ENCODE peak calls at places on chromosomes 1 and 21, in ten cellular contexts. One of them, this sample, is unnamed.

GRCh38 chr1:12173631-12174121 is 6.9 kb downstream of the TNFRSF1B start:
- DNase-seq in kidney tubule cell: no peak
- DNase-seq in AG09309: no peak
- DNase-seq in NCI-H2081: no peak
- DNase-seq in activated CD8-positive, alpha-beta T cell treated with anti-CD3 and anti-CD28 coated beads, Interleukin-2, amount 10 ng/mL, durations not matched to agents 7 days and 5 days: peak; percentile 97
- DNase-seq in GM12892: no peak
- DNase-seq in PC-9: no peak
- DNase-seq in RCC 7860: no peak
- DNase-seq in NCI-H2029 treated with DMSO at 0.1 percent for 48 hours: no peak
- DNase-seq in nephron progenitor cell: no peak
- DNase-seq in this sample: no peak

GRCh38 chr1:10973552-10973951 is 38.9 kb upstream of the TARDBP start:
- DNase-seq in AG09309: peak; percentile 32
- DNase-seq in activated CD8-positive, alpha-beta T cell treated with anti-CD3 and anti-CD28 coated beads, Interleukin-2, amount 10 ng/mL, durations not matched to agents 7 days and 5 days: no peak
- DNase-seq in NCI-H2029 treated with DMSO at 0.1 percent for 48 hours: no peak
- DNase-seq in PC-9: no peak
- DNase-seq in nephron progenitor cell: no peak
- DNase-seq in kidney tubule cell: no peak
- DNase-seq in GM12892: no peak
- DNase-seq in NCI-H2081: no peak
- DNase-seq in RCC 7860: no peak
- DNase-seq in this sample: no peak

GRCh38 chr21:42652527-42653491 is 612 bp upstream of the PDE9A start:
- DNase-seq in GM12892: no peak
- DNase-seq in RCC 7860: no peak
- DNase-seq in nephron progenitor cell: peak; percentile 79
- DNase-seq in NCI-H2081: no peak
- DNase-seq in PC-9: peak; percentile 50
- DNase-seq in activated CD8-positive, alpha-beta T cell treated with anti-CD3 and anti-CD28 coated beads, Interleukin-2, amount 10 ng/mL, durations not matched to agents 7 days and 5 days: no peak
- DNase-seq in NCI-H2029 treated with DMSO at 0.1 percent for 48 hours: no peak
- DNase-seq in kidney tubule cell: peak; percentile 81
- DNase-seq in AG09309: no peak
- DNase-seq in this sample: no peak

GRCh38 chr1:209675567-209676154 is 449 bp downstream of the G0S2 start:
- DNase-seq in nephron progenitor cell: peak; percentile 52
- DNase-seq in GM12892: no peak
- DNase-seq in AG09309: no peak
- DNase-seq in NCI-H2029 treated with DMSO at 0.1 percent for 48 hours: no peak
- DNase-seq in kidney tubule cell: peak; percentile 40
- DNase-seq in NCI-H2081: no peak
- DNase-seq in activated CD8-positive, alpha-beta T cell treated with anti-CD3 and anti-CD28 coated beads, Interleukin-2, amount 10 ng/mL, durations not matched to agents 7 days and 5 days: no peak
- DNase-seq in RCC 7860: no peak
- DNase-seq in PC-9: no peak
- DNase-seq in this sample: no peak

GRCh38 chr1:71861022-71861421 is 421.3 kb downstream of the NEGR1 start:
- DNase-seq in RCC 7860: peak; percentile 55
- DNase-seq in NCI-H2029 treated with DMSO at 0.1 percent for 48 hours: no peak
- DNase-seq in AG09309: peak; percentile 50
- DNase-seq in NCI-H2081: no peak
- DNase-seq in activated CD8-positive, alpha-beta T cell treated with anti-CD3 and anti-CD28 coated beads, Interleukin-2, amount 10 ng/mL, durations not matched to agents 7 days and 5 days: no peak
- DNase-seq in PC-9: peak; percentile 35
- DNase-seq in GM12892: no peak
- DNase-seq in nephron progenitor cell: no peak
- DNase-seq in kidney tubule cell: peak; percentile 81
- DNase-seq in this sample: no peak

GRCh38 chr1:184022651-184023050 is 14.9 kb downstream of the COLGALT2 start:
- DNase-seq in NCI-H2029 treated with DMSO at 0.1 percent for 48 hours: no peak
- DNase-seq in kidney tubule cell: no peak
- DNase-seq in nephron progenitor cell: no peak
- DNase-seq in NCI-H2081: no peak
- DNase-seq in PC-9: no peak
- DNase-seq in activated CD8-positive, alpha-beta T cell treated with anti-CD3 and anti-CD28 coated beads, Interleukin-2, amount 10 ng/mL, durations not matched to agents 7 days and 5 days: no peak
- DNase-seq in RCC 7860: no peak
- DNase-seq in AG09309: no peak
- DNase-seq in GM12892: no peak
- DNase-seq in this sample: no peak

GRCh38 chr1:9282436-9282955 is 10.2 kb upstream of the SPSB1 start:
- DNase-seq in RCC 7860: no peak
- DNase-seq in GM12892: no peak
- DNase-seq in NCI-H2029 treated with DMSO at 0.1 percent for 48 hours: no peak
- DNase-seq in kidney tubule cell: no peak
- DNase-seq in activated CD8-positive, alpha-beta T cell treated with anti-CD3 and anti-CD28 coated beads, Interleukin-2, amount 10 ng/mL, durations not matched to agents 7 days and 5 days: no peak
- DNase-seq in NCI-H2081: no peak
- DNase-seq in PC-9: no peak
- DNase-seq in AG09309: no peak
- DNase-seq in nephron progenitor cell: no peak
- DNase-seq in this sample: no peak

GRCh38 chr1:215290018-215290417 is 207.5 kb downstream of the KCNK2 start:
- DNase-seq in kidney tubule cell: no peak
- DNase-seq in AG09309: peak; percentile 28
- DNase-seq in RCC 7860: no peak
- DNase-seq in GM12892: no peak
- DNase-seq in NCI-H2029 treated with DMSO at 0.1 percent for 48 hours: no peak
- DNase-seq in nephron progenitor cell: no peak
- DNase-seq in activated CD8-positive, alpha-beta T cell treated with anti-CD3 and anti-CD28 coated beads, Interleukin-2, amount 10 ng/mL, durations not matched to agents 7 days and 5 days: no peak
- DNase-seq in PC-9: no peak
- DNase-seq in NCI-H2081: no peak
- DNase-seq in this sample: no peak

GRCh38 chr1:76942549-76942948 is 75.3 kb downstream of the ST6GALNAC5 start:
- DNase-seq in NCI-H2029 treated with DMSO at 0.1 percent for 48 hours: no peak
- DNase-seq in NCI-H2081: no peak
- DNase-seq in kidney tubule cell: no peak
- DNase-seq in activated CD8-positive, alpha-beta T cell treated with anti-CD3 and anti-CD28 coated beads, Interleukin-2, amount 10 ng/mL, durations not matched to agents 7 days and 5 days: no peak
- DNase-seq in RCC 7860: peak; percentile 41
- DNase-seq in AG09309: no peak
- DNase-seq in GM12892: no peak
- DNase-seq in PC-9: no peak
- DNase-seq in nephron progenitor cell: no peak
- DNase-seq in this sample: no peak

GRCh38 chr1:119768778-119769177 is at the start of gene HMGCS2:
- DNase-seq in kidney tubule cell: no peak
- DNase-seq in RCC 7860: no peak
- DNase-seq in PC-9: no peak
- DNase-seq in activated CD8-positive, alpha-beta T cell treated with anti-CD3 and anti-CD28 coated beads, Interleukin-2, amount 10 ng/mL, durations not matched to agents 7 days and 5 days: no peak
- DNase-seq in GM12892: no peak
- DNase-seq in AG09309: no peak
- DNase-seq in nephron progenitor cell: no peak
- DNase-seq in NCI-H2081: no peak
- DNase-seq in NCI-H2029 treated with DMSO at 0.1 percent for 48 hours: no peak
- DNase-seq in this sample: peak; percentile 49

GRCh38 chr1:39434797-39435395 is 56.5 kb upstream of the BMP8A start:
- DNase-seq in activated CD8-positive, alpha-beta T cell treated with anti-CD3 and anti-CD28 coated beads, Interleukin-2, amount 10 ng/mL, durations not matched to agents 7 days and 5 days: no peak
- DNase-seq in NCI-H2029 treated with DMSO at 0.1 percent for 48 hours: peak; percentile 100
- DNase-seq in kidney tubule cell: peak; percentile 93
- DNase-seq in PC-9: no peak
- DNase-seq in NCI-H2081: no peak
- DNase-seq in RCC 7860: peak; percentile 70
- DNase-seq in AG09309: no peak
- DNase-seq in nephron progenitor cell: no peak
- DNase-seq in GM12892: no peak
- DNase-seq in this sample: no peak

GRCh38 chr1:54108156-54108555 is 44.6 kb downstream of the CDCP2 start:
- DNase-seq in PC-9: no peak
- DNase-seq in kidney tubule cell: no peak
- DNase-seq in NCI-H2081: no peak
- DNase-seq in RCC 7860: no peak
- DNase-seq in GM12892: no peak
- DNase-seq in NCI-H2029 treated with DMSO at 0.1 percent for 48 hours: no peak
- DNase-seq in AG09309: no peak
- DNase-seq in nephron progenitor cell: no peak
- DNase-seq in activated CD8-positive, alpha-beta T cell treated with anti-CD3 and anti-CD28 coated beads, Interleukin-2, amount 10 ng/mL, durations not matched to agents 7 days and 5 days: no peak
- DNase-seq in this sample: no peak

GRCh38 chr1:234322979-234323378 is 50.3 kb upstream of the COA6 start:
- DNase-seq in RCC 7860: no peak
- DNase-seq in NCI-H2029 treated with DMSO at 0.1 percent for 48 hours: no peak
- DNase-seq in GM12892: peak; percentile 24
- DNase-seq in AG09309: no peak
- DNase-seq in NCI-H2081: peak; percentile 24
- DNase-seq in activated CD8-positive, alpha-beta T cell treated with anti-CD3 and anti-CD28 coated beads, Interleukin-2, amount 10 ng/mL, durations not matched to agents 7 days and 5 days: peak; percentile 61
- DNase-seq in PC-9: no peak
- DNase-seq in nephron progenitor cell: peak; percentile 56
- DNase-seq in kidney tubule cell: no peak
- DNase-seq in this sample: peak; percentile 40

GRCh38 chr1:182281541-182281940 is 110.0 kb downstream of the GLUL start:
- DNase-seq in GM12892: no peak
- DNase-seq in NCI-H2029 treated with DMSO at 0.1 percent for 48 hours: no peak
- DNase-seq in PC-9: no peak
- DNase-seq in kidney tubule cell: peak; percentile 6
- DNase-seq in NCI-H2081: no peak
- DNase-seq in RCC 7860: no peak
- DNase-seq in activated CD8-positive, alpha-beta T cell treated with anti-CD3 and anti-CD28 coated beads, Interleukin-2, amount 10 ng/mL, durations not matched to agents 7 days and 5 days: no peak
- DNase-seq in nephron progenitor cell: no peak
- DNase-seq in AG09309: no peak
- DNase-seq in this sample: no peak

GRCh38 chr1:183070923-183071618 is 47.9 kb downstream of the LAMC1 start:
- DNase-seq in activated CD8-positive, alpha-beta T cell treated with anti-CD3 and anti-CD28 coated beads, Interleukin-2, amount 10 ng/mL, durations not matched to agents 7 days and 5 days: no peak
- DNase-seq in NCI-H2081: no peak
- DNase-seq in kidney tubule cell: peak; percentile 81
- DNase-seq in RCC 7860: peak; percentile 55
- DNase-seq in PC-9: no peak
- DNase-seq in AG09309: no peak
- DNase-seq in NCI-H2029 treated with DMSO at 0.1 percent for 48 hours: no peak
- DNase-seq in nephron progenitor cell: no peak
- DNase-seq in GM12892: peak; percentile 29
- DNase-seq in this sample: no peak

GRCh38 chr1:165376811-165377153 is 20.3 kb upstream of the LMX1A start:
- DNase-seq in NCI-H2029 treated with DMSO at 0.1 percent for 48 hours: no peak
- DNase-seq in activated CD8-positive, alpha-beta T cell treated with anti-CD3 and anti-CD28 coated beads, Interleukin-2, amount 10 ng/mL, durations not matched to agents 7 days and 5 days: no peak
- DNase-seq in RCC 7860: no peak
- DNase-seq in AG09309: peak; percentile 49
- DNase-seq in kidney tubule cell: no peak
- DNase-seq in GM12892: no peak
- DNase-seq in PC-9: no peak
- DNase-seq in nephron progenitor cell: no peak
- DNase-seq in NCI-H2081: no peak
- DNase-seq in this sample: no peak

GRCh38 chr1:117067528-117068370 is 7.6 kb downstream of the TTF2 start:
- DNase-seq in NCI-H2081: peak; percentile 44
- DNase-seq in activated CD8-positive, alpha-beta T cell treated with anti-CD3 and anti-CD28 coated beads, Interleukin-2, amount 10 ng/mL, durations not matched to agents 7 days and 5 days: peak; percentile 58
- DNase-seq in RCC 7860: peak; percentile 14
- DNase-seq in PC-9: peak; percentile 48
- DNase-seq in AG09309: no peak
- DNase-seq in GM12892: no peak
- DNase-seq in NCI-H2029 treated with DMSO at 0.1 percent for 48 hours: no peak
- DNase-seq in kidney tubule cell: peak; percentile 67
- DNase-seq in nephron progenitor cell: peak; percentile 56
- DNase-seq in this sample: peak; percentile 37

GRCh38 chr1:219535021-219535420 is 77.9 kb downstream of the ZC3H11B start:
- DNase-seq in kidney tubule cell: peak; percentile 30
- DNase-seq in GM12892: no peak
- DNase-seq in activated CD8-positive, alpha-beta T cell treated with anti-CD3 and anti-CD28 coated beads, Interleukin-2, amount 10 ng/mL, durations not matched to agents 7 days and 5 days: no peak
- DNase-seq in NCI-H2029 treated with DMSO at 0.1 percent for 48 hours: no peak
- DNase-seq in PC-9: no peak
- DNase-seq in NCI-H2081: no peak
- DNase-seq in nephron progenitor cell: no peak
- DNase-seq in RCC 7860: no peak
- DNase-seq in AG09309: no peak
- DNase-seq in this sample: no peak

GRCh38 chr1:77889671-77890070 is 1.2 kb downstream of the NEXN start:
- DNase-seq in RCC 7860: peak; percentile 88
- DNase-seq in kidney tubule cell: peak; percentile 90
- DNase-seq in NCI-H2029 treated with DMSO at 0.1 percent for 48 hours: no peak
- DNase-seq in activated CD8-positive, alpha-beta T cell treated with anti-CD3 and anti-CD28 coated beads, Interleukin-2, amount 10 ng/mL, durations not matched to agents 7 days and 5 days: no peak
- DNase-seq in nephron progenitor cell: no peak
- DNase-seq in PC-9: peak; percentile 92
- DNase-seq in GM12892: no peak
- DNase-seq in NCI-H2081: no peak
- DNase-seq in AG09309: peak; percentile 43
- DNase-seq in this sample: no peak

GRCh38 chr1:183073320-183073719 is 50.1 kb downstream of the LAMC1 start:
- DNase-seq in PC-9: no peak
- DNase-seq in NCI-H2081: no peak
- DNase-seq in AG09309: no peak
- DNase-seq in kidney tubule cell: no peak
- DNase-seq in NCI-H2029 treated with DMSO at 0.1 percent for 48 hours: no peak
- DNase-seq in nephron progenitor cell: no peak
- DNase-seq in RCC 7860: no peak
- DNase-seq in activated CD8-positive, alpha-beta T cell treated with anti-CD3 and anti-CD28 coated beads, Interleukin-2, amount 10 ng/mL, durations not matched to agents 7 days and 5 days: no peak
- DNase-seq in GM12892: no peak
- DNase-seq in this sample: no peak

GRCh38 chr1:109980324-109981127 is 4.0 kb upstream of the AHCYL1 start:
- DNase-seq in NCI-H2081: no peak
- DNase-seq in NCI-H2029 treated with DMSO at 0.1 percent for 48 hours: no peak
- DNase-seq in AG09309: no peak
- DNase-seq in activated CD8-positive, alpha-beta T cell treated with anti-CD3 and anti-CD28 coated beads, Interleukin-2, amount 10 ng/mL, durations not matched to agents 7 days and 5 days: peak; percentile 42
- DNase-seq in RCC 7860: peak; percentile 42
- DNase-seq in PC-9: peak; percentile 82
- DNase-seq in kidney tubule cell: peak; percentile 75
- DNase-seq in nephron progenitor cell: no peak
- DNase-seq in GM12892: no peak
- DNase-seq in this sample: no peak

GRCh38 chr1:218660678-218661053 is 315.5 kb downstream of the TGFB2 start:
- DNase-seq in AG09309: peak; percentile 39
- DNase-seq in NCI-H2081: no peak
- DNase-seq in GM12892: no peak
- DNase-seq in kidney tubule cell: peak; percentile 80
- DNase-seq in PC-9: peak; percentile 84
- DNase-seq in NCI-H2029 treated with DMSO at 0.1 percent for 48 hours: no peak
- DNase-seq in RCC 7860: peak; percentile 87
- DNase-seq in nephron progenitor cell: no peak
- DNase-seq in activated CD8-positive, alpha-beta T cell treated with anti-CD3 and anti-CD28 coated beads, Interleukin-2, amount 10 ng/mL, durations not matched to agents 7 days and 5 days: no peak
- DNase-seq in this sample: no peak

GRCh38 chr1:163069142-163069541 is at the start of gene RGS4:
- DNase-seq in PC-9: no peak
- DNase-seq in RCC 7860: peak; percentile 69
- DNase-seq in NCI-H2029 treated with DMSO at 0.1 percent for 48 hours: no peak
- DNase-seq in GM12892: no peak
- DNase-seq in AG09309: peak; percentile 92
- DNase-seq in activated CD8-positive, alpha-beta T cell treated with anti-CD3 and anti-CD28 coated beads, Interleukin-2, amount 10 ng/mL, durations not matched to agents 7 days and 5 days: no peak
- DNase-seq in kidney tubule cell: peak; percentile 89
- DNase-seq in NCI-H2081: peak; percentile 89
- DNase-seq in nephron progenitor cell: peak; percentile 72
- DNase-seq in this sample: peak; percentile 39

GRCh38 chr21:28393279-28393678 is 599.4 kb downstream of the LTN1 start:
- DNase-seq in GM12892: no peak
- DNase-seq in NCI-H2029 treated with DMSO at 0.1 percent for 48 hours: peak; percentile 87
- DNase-seq in kidney tubule cell: peak; percentile 95
- DNase-seq in NCI-H2081: peak; percentile 75
- DNase-seq in activated CD8-positive, alpha-beta T cell treated with anti-CD3 and anti-CD28 coated beads, Interleukin-2, amount 10 ng/mL, durations not matched to agents 7 days and 5 days: no peak
- DNase-seq in PC-9: peak; percentile 75
- DNase-seq in RCC 7860: no peak
- DNase-seq in nephron progenitor cell: no peak
- DNase-seq in AG09309: no peak
- DNase-seq in this sample: no peak

GRCh38 chr1:172002725-172003345 is 161.5 kb downstream of the DNM3 start:
- DNase-seq in nephron progenitor cell: peak; percentile 15
- DNase-seq in AG09309: no peak
- DNase-seq in PC-9: peak; percentile 38
- DNase-seq in NCI-H2081: peak; percentile 31
- DNase-seq in kidney tubule cell: peak; percentile 63
- DNase-seq in GM12892: no peak
- DNase-seq in activated CD8-positive, alpha-beta T cell treated with anti-CD3 and anti-CD28 coated beads, Interleukin-2, amount 10 ng/mL, durations not matched to agents 7 days and 5 days: peak; percentile 49
- DNase-seq in RCC 7860: peak; percentile 53
- DNase-seq in NCI-H2029 treated with DMSO at 0.1 percent for 48 hours: no peak
- DNase-seq in this sample: peak; percentile 31

GRCh38 chr1:3889952-3890351 is 10.1 kb downstream of the C1orf174 start:
- DNase-seq in NCI-H2029 treated with DMSO at 0.1 percent for 48 hours: no peak
- DNase-seq in kidney tubule cell: no peak
- DNase-seq in AG09309: no peak
- DNase-seq in RCC 7860: no peak
- DNase-seq in nephron progenitor cell: no peak
- DNase-seq in GM12892: no peak
- DNase-seq in NCI-H2081: no peak
- DNase-seq in PC-9: no peak
- DNase-seq in activated CD8-positive, alpha-beta T cell treated with anti-CD3 and anti-CD28 coated beads, Interleukin-2, amount 10 ng/mL, durations not matched to agents 7 days and 5 days: no peak
- DNase-seq in this sample: no peak

GRCh38 chr1:22969224-22969829 is 3.3 kb downstream of the LACTBL1 start:
- DNase-seq in PC-9: no peak
- DNase-seq in kidney tubule cell: peak; percentile 17
- DNase-seq in RCC 7860: no peak
- DNase-seq in NCI-H2029 treated with DMSO at 0.1 percent for 48 hours: peak; percentile 35
- DNase-seq in nephron progenitor cell: no peak
- DNase-seq in AG09309: peak; percentile 20
- DNase-seq in GM12892: no peak
- DNase-seq in activated CD8-positive, alpha-beta T cell treated with anti-CD3 and anti-CD28 coated beads, Interleukin-2, amount 10 ng/mL, durations not matched to agents 7 days and 5 days: no peak
- DNase-seq in NCI-H2081: peak; percentile 88
- DNase-seq in this sample: peak; percentile 75

GRCh38 chr1:118786454-118787155 is 201.5 kb downstream of the TBX15 start:
- DNase-seq in NCI-H2081: no peak
- DNase-seq in RCC 7860: no peak
- DNase-seq in PC-9: no peak
- DNase-seq in NCI-H2029 treated with DMSO at 0.1 percent for 48 hours: no peak
- DNase-seq in GM12892: no peak
- DNase-seq in nephron progenitor cell: no peak
- DNase-seq in kidney tubule cell: peak; percentile 60
- DNase-seq in activated CD8-positive, alpha-beta T cell treated with anti-CD3 and anti-CD28 coated beads, Interleukin-2, amount 10 ng/mL, durations not matched to agents 7 days and 5 days: no peak
- DNase-seq in AG09309: no peak
- DNase-seq in this sample: no peak